ENCODE peak calls at places on chromosomes 1 and 21, in five cellular contexts. One of them, this sample, is unnamed.

GRCh38 chr1:25737151-25737550 is 62.8 kb upstream of the SELENON start:
- DNase-seq in uterus: peak; percentile 14
- DNase-seq in testis: no peak
- DNase-seq in K562: no peak
- DNase-seq in adrenal gland: peak; percentile 71
- DNase-seq in this sample: no peak

GRCh38 chr1:210321131-210321530 is 7.6 kb upstream of the HHAT start:
- DNase-seq in uterus: no peak
- DNase-seq in adrenal gland: no peak
- DNase-seq in testis: no peak
- DNase-seq in K562: no peak
- DNase-seq in this sample: no peak

GRCh38 chr1:59079434-59080135 is 217.3 kb upstream of the FGGY start:
- DNase-seq in adrenal gland: no peak
- DNase-seq in K562: no peak
- DNase-seq in uterus: no peak
- DNase-seq in testis: no peak
- DNase-seq in this sample: no peak

GRCh38 chr1:27868932-27869718 is 3.2 kb upstream of the THEMIS2 start:
- DNase-seq in adrenal gland: no peak
- DNase-seq in testis: no peak
- DNase-seq in K562: no peak
- DNase-seq in uterus: no peak
- DNase-seq in this sample: no peak

GRCh38 chr21:45104560-45104959 is 30.2 kb downstream of the ADARB1 start:
- DNase-seq in uterus: no peak
- DNase-seq in adrenal gland: no peak
- DNase-seq in testis: peak; percentile 54
- DNase-seq in K562: no peak
- DNase-seq in this sample: no peak

GRCh38 chr1:12447849-12448312 is 170.1 kb downstream of the DHRS3 start:
- DNase-seq in uterus: no peak
- DNase-seq in adrenal gland: no peak
- DNase-seq in testis: no peak
- DNase-seq in K562: no peak
- DNase-seq in this sample: no peak

GRCh38 chr1:47411441-47411840 is 4.6 kb upstream of the FOXE3 start:
- DNase-seq in testis: no peak
- DNase-seq in adrenal gland: no peak
- DNase-seq in uterus: no peak
- DNase-seq in K562: no peak
- DNase-seq in this sample: no peak

GRCh38 chr1:206079130-206079529 is 26.2 kb downstream of the RHEX start:
- DNase-seq in K562: no peak
- DNase-seq in testis: no peak
- DNase-seq in uterus: no peak
- DNase-seq in adrenal gland: no peak
- DNase-seq in this sample: no peak

GRCh38 chr21:25350056-25350455 is 257.2 kb downstream of the MRPL39 start:
- DNase-seq in testis: peak; percentile 78
- DNase-seq in adrenal gland: peak; percentile 57
- DNase-seq in uterus: no peak
- DNase-seq in K562: peak; percentile 16
- DNase-seq in this sample: no peak

GRCh38 chr1:235006132-235006721 is 122.4 kb downstream of the TOMM20 start:
- DNase-seq in testis: no peak
- DNase-seq in uterus: no peak
- DNase-seq in K562: no peak
- DNase-seq in adrenal gland: no peak
- DNase-seq in this sample: no peak

GRCh38 chr21:41865002-41865777 is 14.0 kb downstream of the PRDM15 start:
- DNase-seq in K562: peak; percentile 49
- DNase-seq in adrenal gland: no peak
- DNase-seq in testis: no peak
- DNase-seq in uterus: no peak
- DNase-seq in this sample: no peak

GRCh38 chr1:51515312-51515960 is 3.6 kb downstream of the EPS15 start:
- DNase-seq in adrenal gland: no peak
- DNase-seq in uterus: no peak
- DNase-seq in testis: no peak
- DNase-seq in K562: no peak
- DNase-seq in this sample: no peak

GRCh38 chr1:201172999-201173610 is 17.5 kb upstream of the IGFN1 start:
- DNase-seq in adrenal gland: no peak
- DNase-seq in K562: no peak
- DNase-seq in uterus: no peak
- DNase-seq in testis: no peak
- DNase-seq in this sample: no peak

GRCh38 chr1:150513275-150513885 is 2.2 kb upstream of the FALEC start:
- DNase-seq in K562: peak; percentile 74
- DNase-seq in adrenal gland: no peak
- DNase-seq in testis: no peak
- DNase-seq in uterus: no peak
- DNase-seq in this sample: no peak

GRCh38 chr1:56644941-56645662 is at the start of gene PRKAA2:
- DNase-seq in adrenal gland: peak; percentile 57
- DNase-seq in uterus: peak; percentile 33
- DNase-seq in testis: peak; percentile 61
- DNase-seq in K562: peak; percentile 31
- DNase-seq in this sample: peak; percentile 69
- TF ChIP-seq POLR2A in adrenal gland: no peak
- TF ChIP-seq POLR2A in uterus: no peak
- TF ChIP-seq POLR2A in testis: no peak
- TF ChIP-seq POLR2A in K562: no peak
- TF ChIP-seq POLR2A in this sample: no peak

GRCh38 chr1:109240158-109241152 is 8.9 kb upstream of the CELSR2 start:
- DNase-seq in K562: no peak
- DNase-seq in uterus: peak; percentile 82
- DNase-seq in testis: peak; percentile 78
- DNase-seq in adrenal gland: peak; percentile 77
- DNase-seq in this sample: peak; percentile 78
- TF ChIP-seq POLR2A in K562: peak; percentile 69
- TF ChIP-seq POLR2A in uterus: no peak
- TF ChIP-seq POLR2A in testis: no peak
- TF ChIP-seq POLR2A in adrenal gland: no peak
- TF ChIP-seq POLR2A in this sample: no peak

GRCh38 chr1:79859212-79859948 is 852.9 kb upstream of the ADGRL4 start:
- DNase-seq in uterus: no peak
- DNase-seq in testis: no peak
- DNase-seq in K562: no peak
- DNase-seq in adrenal gland: no peak
- DNase-seq in this sample: no peak
- TF ChIP-seq POLR2A in uterus: no peak
- TF ChIP-seq POLR2A in testis: no peak
- TF ChIP-seq POLR2A in K562: no peak
- TF ChIP-seq POLR2A in adrenal gland: no peak
- TF ChIP-seq POLR2A in this sample: no peak

GRCh38 chr1:163885510-163885909 is 563.8 kb downstream of the NUF2 start:
- DNase-seq in testis: no peak
- DNase-seq in K562: no peak
- DNase-seq in uterus: no peak
- DNase-seq in adrenal gland: no peak
- DNase-seq in this sample: no peak
- TF ChIP-seq POLR2A in testis: no peak
- TF ChIP-seq POLR2A in K562: no peak
- TF ChIP-seq POLR2A in uterus: no peak
- TF ChIP-seq POLR2A in adrenal gland: no peak
- TF ChIP-seq POLR2A in this sample: no peak

GRCh38 chr1:205061227-205061626 is 18.2 kb downstream of the CNTN2 start:
- DNase-seq in K562: no peak
- DNase-seq in testis: no peak
- DNase-seq in uterus: no peak
- DNase-seq in adrenal gland: no peak
- DNase-seq in this sample: no peak

GRCh38 chr1:205062895-205063294 is 19.9 kb downstream of the CNTN2 start:
- DNase-seq in adrenal gland: no peak
- DNase-seq in testis: no peak
- DNase-seq in K562: no peak
- DNase-seq in uterus: no peak
- DNase-seq in this sample: no peak

GRCh38 chr1:205062319-205062718 is 19.3 kb downstream of the CNTN2 start:
- DNase-seq in K562: no peak
- DNase-seq in uterus: no peak
- DNase-seq in testis: no peak
- DNase-seq in adrenal gland: no peak
- DNase-seq in this sample: no peak

GRCh38 chr1:205060746-205061145 is 17.7 kb downstream of the CNTN2 start:
- DNase-seq in K562: no peak
- DNase-seq in testis: no peak
- DNase-seq in adrenal gland: no peak
- DNase-seq in uterus: no peak
- DNase-seq in this sample: no peak

GRCh38 chr1:205061665-205062069 is 18.7 kb downstream of the CNTN2 start:
- DNase-seq in K562: peak; percentile 85
- DNase-seq in uterus: peak; percentile 71
- DNase-seq in testis: peak; percentile 88
- DNase-seq in adrenal gland: peak; percentile 93
- DNase-seq in this sample: peak; percentile 82
- TF ChIP-seq POLR2A in K562: no peak
- TF ChIP-seq POLR2A in uterus: no peak
- TF ChIP-seq POLR2A in testis: no peak
- TF ChIP-seq POLR2A in adrenal gland: no peak
- TF ChIP-seq POLR2A in this sample: no peak

GRCh38 chr21:46202592-46203202 is 18.4 kb upstream of the SPATC1L start:
- DNase-seq in testis: no peak
- DNase-seq in uterus: no peak
- DNase-seq in adrenal gland: no peak
- DNase-seq in K562: no peak
- DNase-seq in this sample: no peak

GRCh38 chr21:46205766-46206162 is 21.5 kb upstream of the SPATC1L start:
- DNase-seq in K562: no peak
- DNase-seq in testis: no peak
- DNase-seq in adrenal gland: no peak
- DNase-seq in uterus: no peak
- DNase-seq in this sample: no peak

GRCh38 chr21:46206163-46207005 is 22.1 kb upstream of the SPATC1L start:
- DNase-seq in K562: no peak
- DNase-seq in uterus: no peak
- DNase-seq in adrenal gland: no peak
- DNase-seq in testis: no peak
- DNase-seq in this sample: no peak

GRCh38 chr21:46205121-46205520 is 20.9 kb upstream of the SPATC1L start:
- DNase-seq in adrenal gland: no peak
- DNase-seq in testis: no peak
- DNase-seq in K562: no peak
- DNase-seq in uterus: no peak
- DNase-seq in this sample: no peak

DNA sequence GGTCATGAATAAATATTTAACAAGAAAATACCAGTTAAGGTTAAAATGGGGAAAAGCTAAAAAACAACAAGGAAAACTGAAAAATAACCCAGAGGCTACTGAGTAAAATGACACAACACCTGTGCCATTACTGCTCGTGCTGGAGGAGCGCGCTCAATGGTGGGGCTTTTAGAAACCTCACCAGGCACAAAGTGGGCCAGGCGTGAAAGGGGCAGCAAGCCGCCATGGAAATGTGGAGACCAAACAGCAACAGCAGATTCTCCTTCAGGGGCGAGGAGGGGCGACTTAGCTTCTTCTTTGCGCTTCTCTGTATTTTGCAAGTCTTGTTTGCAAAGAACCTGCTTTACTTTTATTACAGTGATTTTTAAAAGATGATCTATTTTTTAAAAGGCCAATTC is 18.9 kb upstream of the SPATC1L start:
- DNase-seq in K562: no peak
- DNase-seq in uterus: no peak
- DNase-seq in adrenal gland: no peak
- DNase-seq in testis: no peak
- DNase-seq in this sample: no peak
- TF ChIP-seq POLR2A in K562: no peak
- TF ChIP-seq POLR2A in uterus: no peak
- TF ChIP-seq POLR2A in adrenal gland: no peak
- TF ChIP-seq POLR2A in testis: no peak
- TF ChIP-seq POLR2A in this sample: no peak

GRCh38 chr1:75724472-75725022 is at the start of gene ACADM:
- DNase-seq in uterus: peak; percentile 89
- DNase-seq in K562: peak; percentile 92
- DNase-seq in adrenal gland: peak; percentile 93
- DNase-seq in testis: peak; percentile 91
- DNase-seq in this sample: peak; percentile 93
- TF ChIP-seq POLR2A in uterus: peak; percentile 47
- TF ChIP-seq POLR2A in K562: peak; percentile 95
- TF ChIP-seq POLR2A in adrenal gland: peak; percentile 62
- TF ChIP-seq POLR2A in testis: no peak
- TF ChIP-seq POLR2A in this sample: peak; percentile 45

GRCh38 chr1:226660410-226661182 is 78.5 kb downstream of the ITPKB start:
- DNase-seq in testis: peak; percentile 32
- DNase-seq in uterus: peak; percentile 64
- DNase-seq in adrenal gland: no peak
- DNase-seq in K562: no peak
- DNase-seq in this sample: no peak
- TF ChIP-seq POLR2A in testis: no peak
- TF ChIP-seq POLR2A in uterus: peak; percentile 8
- TF ChIP-seq POLR2A in adrenal gland: no peak
- TF ChIP-seq POLR2A in K562: no peak
- TF ChIP-seq POLR2A in this sample: no peak

GRCh38 chr1:9009438-9010366 is 16.5 kb downstream of the SLC2A7 start:
- DNase-seq in adrenal gland: no peak
- DNase-seq in uterus: no peak
- DNase-seq in testis: no peak
- DNase-seq in K562: peak; percentile 55
- DNase-seq in this sample: no peak
- TF ChIP-seq POLR2A in adrenal gland: no peak
- TF ChIP-seq POLR2A in uterus: no peak
- TF ChIP-seq POLR2A in testis: no peak
- TF ChIP-seq POLR2A in K562: peak; percentile 79
- TF ChIP-seq POLR2A in this sample: no peak